ENCODE peak calls at places on chromosomes 11 and 22, in six cellular contexts. One of them, this sample, is unnamed.

GRCh38 chr11:68053117-68053516 is 14.3 kb downstream of the TCIRG1 start:
- DNase-seq in pancreas: peak
- DNase-seq in cardiac muscle cell: no peak
- DNase-seq in neural progenitor cell: no peak
- DNase-seq in heart right ventricle: no peak
- DNase-seq in fibroblast of the aortic adventitia: no peak
- DNase-seq in this sample: no peak

GRCh38 chr11:118304227-118304808 is at the start of gene CD3E:
- DNase-seq in fibroblast of the aortic adventitia: no peak
- DNase-seq in neural progenitor cell: no peak
- DNase-seq in cardiac muscle cell: no peak
- DNase-seq in heart right ventricle: no peak
- DNase-seq in pancreas: no peak
- DNase-seq in this sample: no peak

GRCh38 chr11:129639300-129639699 is 176.3 kb upstream of the TMEM45B start:
- DNase-seq in neural progenitor cell: no peak
- DNase-seq in fibroblast of the aortic adventitia: peak
- DNase-seq in heart right ventricle: no peak
- DNase-seq in pancreas: no peak
- DNase-seq in cardiac muscle cell: no peak
- DNase-seq in this sample: no peak

GRCh38 chr22:24445481-24446290 is 18.3 kb downstream of the ADORA2A start:
- DNase-seq in neural progenitor cell: peak
- DNase-seq in heart right ventricle: no peak
- DNase-seq in fibroblast of the aortic adventitia: no peak
- DNase-seq in pancreas: no peak
- DNase-seq in cardiac muscle cell: no peak
- DNase-seq in this sample: peak

GRCh38 chr22:19523240-19524169 is 705 bp downstream of the CLDN5 start:
- DNase-seq in neural progenitor cell: peak
- DNase-seq in cardiac muscle cell: peak
- DNase-seq in heart right ventricle: no peak
- DNase-seq in fibroblast of the aortic adventitia: peak
- DNase-seq in pancreas: no peak
- DNase-seq in this sample: peak

GRCh38 chr11:121039971-121040613 is 16.2 kb downstream of the TBCEL start:
- DNase-seq in pancreas: no peak
- DNase-seq in neural progenitor cell: no peak
- DNase-seq in heart right ventricle: no peak
- DNase-seq in fibroblast of the aortic adventitia: no peak
- DNase-seq in cardiac muscle cell: no peak
- DNase-seq in this sample: no peak

GRCh38 chr11:39589391-39589790 is 1870.1 kb downstream of the LRRC4C start:
- DNase-seq in neural progenitor cell: no peak
- DNase-seq in cardiac muscle cell: no peak
- DNase-seq in pancreas: no peak
- DNase-seq in heart right ventricle: no peak
- DNase-seq in fibroblast of the aortic adventitia: no peak
- DNase-seq in this sample: no peak

GRCh38 chr11:131829725-131830124 is 459.3 kb downstream of the NTM start:
- DNase-seq in neural progenitor cell: no peak
- DNase-seq in fibroblast of the aortic adventitia: no peak
- DNase-seq in heart right ventricle: no peak
- DNase-seq in cardiac muscle cell: no peak
- DNase-seq in pancreas: no peak
- DNase-seq in this sample: no peak

GRCh38 chr11:57746920-57747319 is 4.7 kb downstream of the BTBD18 start:
- DNase-seq in neural progenitor cell: no peak
- DNase-seq in fibroblast of the aortic adventitia: no peak
- DNase-seq in heart right ventricle: no peak
- DNase-seq in cardiac muscle cell: no peak
- DNase-seq in pancreas: no peak
- DNase-seq in this sample: no peak

GRCh38 chr22:37316875-37317371 is 34.6 kb downstream of the CYTH4 start:
- DNase-seq in heart right ventricle: peak
- DNase-seq in fibroblast of the aortic adventitia: peak
- DNase-seq in cardiac muscle cell: peak
- DNase-seq in pancreas: peak
- DNase-seq in neural progenitor cell: peak
- DNase-seq in this sample: peak

GRCh38 chr11:33617672-33618362 is 82.8 kb downstream of the C11orf91 start:
- DNase-seq in pancreas: no peak
- DNase-seq in heart right ventricle: no peak
- DNase-seq in neural progenitor cell: no peak
- DNase-seq in fibroblast of the aortic adventitia: no peak
- DNase-seq in cardiac muscle cell: no peak
- DNase-seq in this sample: no peak

GRCh38 chr11:72039108-72039850 is 40.6 kb downstream of the IL18BP start:
- DNase-seq in fibroblast of the aortic adventitia: peak
- DNase-seq in cardiac muscle cell: peak
- DNase-seq in pancreas: peak
- DNase-seq in neural progenitor cell: no peak
- DNase-seq in heart right ventricle: peak
- DNase-seq in this sample: no peak

GRCh38 chr22:49368976-49369725 is 458.5 kb downstream of the BRD1 start:
- DNase-seq in fibroblast of the aortic adventitia: no peak
- DNase-seq in heart right ventricle: no peak
- DNase-seq in cardiac muscle cell: no peak
- DNase-seq in neural progenitor cell: no peak
- DNase-seq in pancreas: no peak
- DNase-seq in this sample: no peak

GRCh38 chr22:17079572-17079971 is 5.2 kb upstream of the IL17RA start:
- DNase-seq in pancreas: no peak
- DNase-seq in cardiac muscle cell: no peak
- DNase-seq in fibroblast of the aortic adventitia: no peak
- DNase-seq in neural progenitor cell: no peak
- DNase-seq in heart right ventricle: no peak
- DNase-seq in this sample: no peak

GRCh38 chr11:71474141-71474770 is 21.3 kb downstream of the NADSYN1 start:
- DNase-seq in pancreas: no peak
- DNase-seq in fibroblast of the aortic adventitia: no peak
- DNase-seq in neural progenitor cell: no peak
- DNase-seq in cardiac muscle cell: no peak
- DNase-seq in heart right ventricle: no peak
- DNase-seq in this sample: no peak

GRCh38 chr11:135002236-135002635 is 590.2 kb upstream of the B3GAT1 start:
- DNase-seq in heart right ventricle: no peak
- DNase-seq in pancreas: no peak
- DNase-seq in fibroblast of the aortic adventitia: no peak
- DNase-seq in neural progenitor cell: no peak
- DNase-seq in cardiac muscle cell: no peak
- DNase-seq in this sample: no peak

GRCh38 chr11:125170001-125170405 is 5.5 kb downstream of the PKNOX2 start:
- DNase-seq in neural progenitor cell: peak
- DNase-seq in heart right ventricle: peak
- DNase-seq in fibroblast of the aortic adventitia: peak
- DNase-seq in cardiac muscle cell: no peak
- DNase-seq in pancreas: no peak
- DNase-seq in this sample: no peak

GRCh38 chr11:17762309-17762974 is 27.9 kb downstream of the KCNC1 start:
- DNase-seq in heart right ventricle: no peak
- DNase-seq in neural progenitor cell: no peak
- DNase-seq in pancreas: no peak
- DNase-seq in cardiac muscle cell: no peak
- DNase-seq in fibroblast of the aortic adventitia: no peak
- DNase-seq in this sample: no peak

GRCh38 chr22:43411981-43412807 is at the start of gene MPPED1:
- DNase-seq in fibroblast of the aortic adventitia: no peak
- DNase-seq in pancreas: peak
- DNase-seq in neural progenitor cell: peak
- DNase-seq in cardiac muscle cell: peak
- DNase-seq in heart right ventricle: no peak
- DNase-seq in this sample: peak

GRCh38 chr11:61907871-61908729 is 9.3 kb downstream of the RAB3IL1 start:
- DNase-seq in cardiac muscle cell: no peak
- DNase-seq in pancreas: peak
- DNase-seq in heart right ventricle: no peak
- DNase-seq in fibroblast of the aortic adventitia: no peak
- DNase-seq in neural progenitor cell: no peak
- DNase-seq in this sample: peak

GRCh38 chr11:105935791-105936190 is 86.2 kb downstream of the MSANTD4 start:
- DNase-seq in cardiac muscle cell: peak
- DNase-seq in fibroblast of the aortic adventitia: no peak
- DNase-seq in pancreas: no peak
- DNase-seq in neural progenitor cell: peak
- DNase-seq in heart right ventricle: no peak
- DNase-seq in this sample: no peak

GRCh38 chr11:33646629-33647028 is 54.0 kb downstream of the C11orf91 start:
- DNase-seq in heart right ventricle: no peak
- DNase-seq in neural progenitor cell: no peak
- DNase-seq in fibroblast of the aortic adventitia: no peak
- DNase-seq in cardiac muscle cell: no peak
- DNase-seq in pancreas: no peak
- DNase-seq in this sample: no peak

GRCh38 chr11:2377511-2378443 is 667 bp downstream of the CD81 start:
- DNase-seq in cardiac muscle cell: peak
- DNase-seq in pancreas: peak
- DNase-seq in heart right ventricle: peak
- DNase-seq in fibroblast of the aortic adventitia: no peak
- DNase-seq in neural progenitor cell: peak
- DNase-seq in this sample: peak

GRCh38 chr11:114397349-114397982 is 2.8 kb downstream of the C11orf71 start:
- DNase-seq in fibroblast of the aortic adventitia: peak
- DNase-seq in heart right ventricle: no peak
- DNase-seq in cardiac muscle cell: no peak
- DNase-seq in neural progenitor cell: no peak
- DNase-seq in pancreas: no peak
- DNase-seq in this sample: no peak

GRCh38 chr22:24514241-24515024 is 19.3 kb downstream of the UPB1 start:
- DNase-seq in neural progenitor cell: no peak
- DNase-seq in fibroblast of the aortic adventitia: no peak
- DNase-seq in pancreas: peak
- DNase-seq in cardiac muscle cell: no peak
- DNase-seq in heart right ventricle: no peak
- DNase-seq in this sample: no peak

GRCh38 chr11:313787-314547 is at the start of gene IFITM1:
- DNase-seq in neural progenitor cell: peak
- DNase-seq in cardiac muscle cell: peak
- DNase-seq in heart right ventricle: peak
- DNase-seq in fibroblast of the aortic adventitia: peak
- DNase-seq in pancreas: peak
- DNase-seq in this sample: no peak

GRCh38 chr11:25587496-25587895 is 744.4 kb upstream of the ANO3 start:
- DNase-seq in cardiac muscle cell: no peak
- DNase-seq in heart right ventricle: no peak
- DNase-seq in neural progenitor cell: no peak
- DNase-seq in fibroblast of the aortic adventitia: peak
- DNase-seq in pancreas: no peak
- DNase-seq in this sample: no peak
- TF ChIP-seq CTCF in cardiac muscle cell: no peak
- TF ChIP-seq CTCF in heart right ventricle: no peak
- TF ChIP-seq CTCF in neural progenitor cell: no peak
- TF ChIP-seq CTCF in fibroblast of the aortic adventitia: no peak
- TF ChIP-seq CTCF in pancreas: no peak
- TF ChIP-seq CTCF in this sample: no peak

GRCh38 chr11:22371188-22371587 is 33.0 kb downstream of the SLC17A6 start:
- DNase-seq in cardiac muscle cell: no peak
- DNase-seq in pancreas: no peak
- DNase-seq in neural progenitor cell: peak
- DNase-seq in fibroblast of the aortic adventitia: no peak
- DNase-seq in heart right ventricle: no peak
- DNase-seq in this sample: no peak
- TF ChIP-seq CTCF in cardiac muscle cell: no peak
- TF ChIP-seq CTCF in pancreas: no peak
- TF ChIP-seq CTCF in neural progenitor cell: no peak
- TF ChIP-seq CTCF in fibroblast of the aortic adventitia: no peak
- TF ChIP-seq CTCF in heart right ventricle: no peak
- TF ChIP-seq CTCF in this sample: no peak

DNA sequence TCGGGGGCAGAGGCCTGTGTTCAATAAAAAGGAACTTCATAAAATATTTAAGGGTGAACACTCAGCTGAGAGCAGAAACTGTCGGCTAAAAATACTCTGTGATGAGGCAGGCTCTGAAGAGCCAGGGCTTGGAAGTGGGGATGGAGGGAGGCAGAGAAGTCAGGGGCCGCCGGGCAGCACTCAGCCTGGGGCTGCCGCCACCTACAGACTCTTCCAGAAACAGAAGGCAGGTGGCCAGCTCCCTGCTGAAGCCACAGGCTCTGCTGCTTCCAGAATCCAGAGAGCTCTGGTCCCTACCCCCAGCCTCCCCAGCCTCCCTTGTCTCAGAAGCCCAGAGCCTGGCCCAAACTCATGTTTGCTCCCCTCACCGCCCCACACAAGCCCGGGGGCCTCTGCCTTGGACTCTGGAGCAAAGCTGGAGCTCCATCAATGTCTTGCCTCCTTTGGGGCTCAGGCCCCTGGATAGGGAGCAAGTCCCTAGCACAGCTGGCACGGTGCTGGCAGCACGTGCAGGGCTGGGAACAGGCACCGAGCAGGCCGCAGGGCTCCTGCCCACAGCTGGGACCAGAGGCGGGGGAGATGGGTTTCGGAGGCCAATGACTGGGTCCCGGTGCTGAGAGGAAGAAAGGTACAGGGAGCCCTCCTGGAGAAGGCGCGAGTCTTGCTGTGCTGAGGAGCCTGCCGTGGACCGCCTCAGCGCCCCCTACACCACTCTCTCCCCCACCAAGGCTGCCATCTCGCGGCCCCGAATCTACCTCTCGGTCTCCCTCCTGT is 8.2 kb downstream of the LRFN4 start:
- DNase-seq in pancreas: no peak
- DNase-seq in neural progenitor cell: no peak
- DNase-seq in heart right ventricle: no peak
- DNase-seq in cardiac muscle cell: peak
- DNase-seq in fibroblast of the aortic adventitia: peak
- DNase-seq in this sample: peak
- TF ChIP-seq CTCF in pancreas: no peak
- TF ChIP-seq CTCF in neural progenitor cell: no peak
- TF ChIP-seq CTCF in heart right ventricle: no peak
- TF ChIP-seq CTCF in cardiac muscle cell: no peak
- TF ChIP-seq CTCF in fibroblast of the aortic adventitia: peak
- TF ChIP-seq CTCF in this sample: no peak

DNA sequence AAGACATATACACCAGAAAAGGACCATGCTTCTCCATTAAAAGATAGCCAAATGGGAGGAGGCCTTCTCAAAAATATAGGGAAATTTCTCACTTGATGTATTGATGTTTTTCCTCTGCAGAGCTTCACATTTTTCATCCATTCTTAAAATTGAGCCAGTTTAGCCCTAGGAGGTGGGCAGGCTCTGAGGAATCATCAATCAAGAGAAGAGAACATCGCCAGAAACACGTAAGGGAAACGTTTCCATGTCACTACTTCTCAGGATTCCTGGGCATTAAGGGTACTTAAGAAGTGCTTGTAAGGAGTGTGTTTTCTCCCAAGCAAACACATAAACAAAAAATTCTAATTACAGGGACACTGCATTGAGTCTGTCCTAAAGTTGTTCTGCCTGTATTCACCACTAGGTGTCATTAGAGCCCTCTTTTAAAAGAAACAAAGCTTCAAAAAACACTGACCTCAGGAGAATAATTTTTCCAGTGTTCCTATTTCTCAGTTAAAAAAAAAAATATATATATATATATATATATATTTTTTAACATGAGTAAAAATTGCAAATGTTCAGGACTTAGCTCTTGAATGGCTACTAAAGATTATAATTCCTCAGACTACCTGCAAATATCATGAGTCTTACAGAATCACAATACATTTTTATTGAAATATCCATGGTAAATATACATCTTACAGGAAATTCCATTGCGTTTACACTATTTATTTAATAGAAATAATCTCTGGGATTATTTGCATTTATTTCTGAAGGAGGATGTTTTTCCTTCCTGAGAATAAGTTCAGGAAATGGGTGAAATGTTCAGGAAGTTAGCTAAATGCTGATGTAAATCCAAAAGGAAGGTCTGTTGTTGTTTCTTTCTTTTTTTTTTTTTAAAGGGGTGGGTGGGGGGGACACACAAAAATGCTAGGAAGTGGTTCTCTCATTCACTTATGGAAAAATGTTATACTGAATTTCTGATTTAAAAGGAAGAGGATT is 16.0 kb downstream of the FZD4 start:
- DNase-seq in pancreas: no peak
- DNase-seq in fibroblast of the aortic adventitia: peak
- DNase-seq in neural progenitor cell: peak
- DNase-seq in heart right ventricle: no peak
- DNase-seq in cardiac muscle cell: peak
- DNase-seq in this sample: no peak
- TF ChIP-seq CTCF in pancreas: peak
- TF ChIP-seq CTCF in fibroblast of the aortic adventitia: peak
- TF ChIP-seq CTCF in neural progenitor cell: peak
- TF ChIP-seq CTCF in heart right ventricle: peak
- TF ChIP-seq CTCF in cardiac muscle cell: peak
- TF ChIP-seq CTCF in this sample: peak